ENCODE peak calls at places on chromosome 21, in six cellular contexts. O, T, M, X, B and J are unnamed samples.

GRCh38 chr21:43187715-43188114 is 18.9 kb downstream of the CRYAA start:
- DNase-seq in O (no peak), T (no peak), M (no peak), B (no peak), X (peak; percentile 25), J (no peak)

GRCh38 chr21:43866233-43866632 is 1.2 kb downstream of the AGPAT3 start:
- DNase-seq in B (peak; percentile 45), O (no peak), T (peak; percentile 46), M (no peak), X (no peak), J (peak; percentile 59)

GRCh38 chr21:16942703-16943102 is 570.1 kb upstream of the CXADR start:
- DNase-seq in B (no peak), T (no peak), X (no peak), O (no peak), M (no peak), J (no peak)

GRCh38 chr21:16086121-16086520 is 356.3 kb downstream of the USP25 start:
- DNase-seq in M (no peak), X (no peak), O (no peak), T (no peak), B (no peak), J (no peak)

GRCh38 chr21:41961753-41962152 is 7.9 kb upstream of the C2CD2 start:
- DNase-seq in B (no peak), O (no peak), X (peak; percentile 14), M (no peak), T (no peak), J (no peak)

GRCh38 chr21:15421521-15421920 is 308.3 kb upstream of the USP25 start:
- DNase-seq in O (no peak), M (no peak), B (no peak), T (no peak), X (no peak), J (no peak)

GRCh38 chr21:33265664-33266049 is 510 bp upstream of the IL10RB start:
- DNase-seq in M (no peak), B (peak; percentile 84), X (no peak), T (no peak), O (peak; percentile 68), J (no peak)

GRCh38 chr21:25733859-25734653 is 648 bp downstream of the ATP5PF start:
- DNase-seq in B (peak; percentile 22), M (no peak), O (no peak), T (no peak), X (no peak), J (no peak)

GRCh38 chr21:42238185-42238934 is 19.4 kb downstream of the ABCG1 start:
- DNase-seq in B (no peak), X (no peak), M (no peak), O (peak; percentile 57), T (no peak), J (no peak)

GRCh38 chr21:34180826-34181359 is 107.5 kb downstream of the MRPS6 start:
- DNase-seq in O (no peak), M (no peak), B (no peak), X (no peak), T (no peak), J (no peak)

GRCh38 chr21:25563399-25564116 is 43.7 kb downstream of the MRPL39 start:
- DNase-seq in X (no peak), B (no peak), M (no peak), O (peak; percentile 87), T (no peak), J (no peak)

GRCh38 chr21:32335601-32336575 is 37.2 kb downstream of the MRAP start:
- DNase-seq in B (no peak), T (no peak), M (no peak), X (no peak), O (no peak), J (no peak)

GRCh38 chr21:42421018-42421793 is 17.5 kb downstream of the UBASH3A start:
- DNase-seq in M (no peak), O (no peak), X (no peak), T (no peak), B (no peak), J (no peak)

DNA sequence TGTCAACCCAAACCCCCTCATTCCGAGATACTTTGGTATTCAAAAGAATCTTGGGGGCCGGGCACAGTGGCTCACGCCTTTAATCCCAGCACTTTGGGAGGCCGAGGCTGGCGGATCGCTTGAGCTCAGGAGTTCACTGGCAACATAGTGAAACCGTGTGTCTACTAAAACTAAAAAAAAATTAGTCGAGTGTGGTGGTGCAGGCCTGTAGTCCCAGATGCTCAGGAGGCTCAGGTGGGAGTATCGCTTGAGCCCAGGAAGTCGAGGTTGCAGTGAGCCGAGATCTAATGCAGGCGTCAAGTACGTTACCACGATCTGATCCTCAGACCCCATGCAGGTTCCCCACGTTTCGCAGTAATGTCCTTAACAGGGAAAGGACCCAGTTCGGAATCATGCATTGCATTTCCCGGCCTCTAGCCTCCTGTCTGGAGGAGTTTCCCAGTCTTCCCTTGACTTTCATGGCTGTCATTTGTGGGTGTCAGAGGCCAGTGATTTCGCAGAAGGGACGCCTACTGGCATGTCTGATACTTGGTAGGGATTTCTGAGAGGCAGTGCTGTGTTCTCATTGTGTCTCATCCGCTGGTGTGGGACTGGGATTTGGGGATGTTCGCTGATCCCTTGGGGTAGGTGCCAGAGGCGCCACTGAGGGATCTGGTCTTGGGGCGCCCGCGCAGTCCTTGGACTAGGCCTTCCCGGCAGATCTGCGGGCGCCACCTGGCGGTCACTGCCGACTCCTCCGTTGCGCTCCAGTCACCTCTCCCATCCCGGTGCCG is 39.3 kb upstream of the HMGN1 start:
- DNase-seq in X (peak; percentile 89), B (peak; percentile 94), O (no peak), T (peak; percentile 93), M (peak; percentile 64), J (peak; percentile 91)
- TF ChIP-seq POLR2AphosphoS5 in X (no peak), B (peak; percentile 25), O (no peak), T (no peak), M (no peak), J (peak; percentile 54)

DNA sequence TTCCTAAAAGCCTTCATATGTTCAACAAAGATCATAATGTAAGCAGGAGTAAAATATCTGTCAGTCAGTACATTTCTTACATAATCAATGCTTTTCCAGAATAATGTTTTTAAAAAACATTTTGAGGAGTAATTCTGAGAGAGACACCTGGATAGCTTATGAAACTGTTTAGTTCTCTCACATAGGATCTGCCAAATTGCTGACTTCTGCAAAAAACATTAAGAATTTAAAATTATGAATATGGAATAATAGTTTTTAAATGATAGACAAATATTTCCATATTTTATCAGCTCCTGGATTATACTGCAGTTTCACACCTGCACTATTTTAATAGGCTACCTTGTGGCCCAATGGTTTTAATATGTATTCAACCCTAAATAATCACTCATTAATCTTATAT is 142.7 kb upstream of the RUNX1 start:
- DNase-seq in T (no peak), O (no peak), B (no peak), M (no peak), X (no peak), J (no peak)
- TF ChIP-seq POLR2A in T (no peak), O (no peak), B (no peak), M (no peak), X (no peak), J (no peak)

DNA sequence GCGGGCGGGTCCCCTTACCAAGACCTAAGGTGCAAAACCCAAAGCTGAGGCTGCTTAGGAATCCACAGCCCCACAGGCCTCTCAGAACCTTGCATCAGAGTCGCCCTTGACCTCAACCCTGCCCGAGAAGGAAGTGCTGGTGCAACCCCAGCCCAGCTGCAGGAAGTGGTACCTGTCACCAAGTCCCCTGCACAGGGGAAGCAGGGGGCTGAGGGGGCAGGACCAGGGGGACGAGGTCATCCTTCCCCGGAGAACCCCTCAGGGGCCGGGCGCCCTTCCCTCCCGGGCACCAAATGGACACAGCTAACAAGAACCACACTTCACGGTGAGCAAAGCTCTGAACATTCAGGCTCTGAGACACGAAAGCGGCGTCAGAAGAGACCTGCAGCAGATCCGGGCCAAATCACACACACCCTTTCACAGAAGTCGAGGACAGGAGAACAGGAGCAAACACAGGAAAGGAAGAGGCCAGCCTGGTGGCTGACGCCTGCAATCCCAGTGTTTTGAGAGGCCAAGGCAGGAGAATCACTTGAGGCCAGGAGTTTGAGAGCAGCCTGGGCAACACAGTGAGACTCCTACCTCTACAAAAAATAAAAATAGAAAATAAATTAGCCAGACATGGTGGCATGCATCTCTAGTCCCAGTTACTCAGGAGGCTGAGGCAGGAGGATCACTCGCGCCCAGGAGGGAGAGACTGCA is 6.4 kb downstream of the ITGB2 start:
- DNase-seq in X (no peak), T (no peak), B (peak; percentile 83), M (no peak), O (no peak), J (no peak)
- TF ChIP-seq POLR2AphosphoS5 in X (no peak), T (no peak), B (peak; percentile 72), M (no peak), O (no peak), J (no peak)

GRCh38 chr21:45405271-45405818 is 380 bp downstream of the COL18A1 start:
- DNase-seq in T (peak; percentile 97), X (no peak), O (no peak), M (no peak), B (no peak), J (no peak)
- TF ChIP-seq POLR2A in T (no peak), X (no peak), O (no peak), M (no peak), B (no peak), J (no peak)

GRCh38 chr21:14414932-14415508 is 32.1 kb upstream of the HSPA13 start:
- DNase-seq in X (no peak), T (no peak), B (no peak), M (no peak), O (peak; percentile 15), J (no peak)
- TF ChIP-seq POLR2AphosphoS5 in X (no peak), T (no peak), B (no peak), M (no peak), O (no peak), J (no peak)

DNA sequence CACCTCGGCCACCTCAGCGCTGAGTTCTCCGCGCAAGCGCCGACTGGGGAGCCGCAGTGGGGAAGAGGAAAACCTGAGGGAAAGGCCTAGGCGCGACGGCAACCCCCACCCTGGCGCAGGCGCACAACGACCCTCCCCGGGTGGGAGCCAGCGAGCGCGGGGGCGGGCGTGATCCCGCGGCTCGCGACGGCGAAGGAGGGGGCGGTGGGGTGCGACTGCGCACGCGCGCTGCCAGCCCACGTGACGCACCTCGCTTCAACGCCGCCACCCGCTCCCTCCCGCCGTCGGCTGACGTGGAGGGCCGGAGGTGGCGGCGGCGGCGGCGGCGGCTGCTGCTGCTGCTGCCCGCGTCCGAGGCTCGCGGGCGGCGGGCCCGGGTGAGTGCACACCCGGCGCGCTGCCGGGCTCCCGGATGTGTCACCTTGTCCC is at the start of the genes PIGP and TTC3:
- DNase-seq in M (peak; percentile 76), T (peak; percentile 100), O (peak; percentile 70), X (peak; percentile 92), B (peak; percentile 91), J (peak; percentile 84)
- TF ChIP-seq POLR2A in M (peak; percentile 58), T (peak; percentile 88), O (peak; percentile 87), X (peak; percentile 80), B (peak; percentile 50), J (peak; percentile 69)